ENCODE peak calls at places on chromosomes 13 and 19, in seven cellular contexts. E is uterus; F is left ventricle myocardium inferior; V is heart left ventricle; T is OCI-LY7; I is CD8-positive, alpha-beta T cell; P is thoracic aorta. M is an unnamed sample.
A peak's percentile ranks its signal among the peaks of the same experiment; 100 is the strongest.

GRCh38 chr13:81048026-81048461 is 707.1 kb upstream of the SPRY2 start:
- DNase-seq in I (no peak), T (no peak), E (no peak), F (no peak), P (no peak), V (no peak), M (no peak)

GRCh38 chr19:32287811-32288227 is 57.6 kb upstream of the ZNF507 start:
- DNase-seq in P (peak; percentile 11), F (peak; percentile 72), I (no peak), T (peak; percentile 22), V (peak; percentile 80), E (peak; percentile 62), M (peak; percentile 40)

GRCh38 chr13:52670726-52671125 is 18.1 kb downstream of the SUGT1 start:
- DNase-seq in I (no peak), F (no peak), V (no peak), P (no peak), T (no peak), E (no peak), M (no peak)

GRCh38 chr19:12723383-12723642 is 419 bp downstream of the TNPO2 start:
- DNase-seq in T (peak; percentile 38), I (no peak), F (no peak), P (no peak), V (no peak), E (no peak), M (no peak)

GRCh38 chr13:33637978-33638743 is 179.8 kb upstream of the RFC3 start:
- DNase-seq in T (no peak), V (no peak), I (no peak), E (no peak), F (no peak), P (no peak), M (no peak)

GRCh38 chr19:19537321-19538048 is 580 bp upstream of the CILP2 start:
- DNase-seq in T (no peak), E (no peak), V (no peak), I (no peak), P (no peak), F (no peak), M (peak; percentile 38)

GRCh38 chr13:31767175-31767900 is 28.0 kb downstream of the RXFP2 start:
- DNase-seq in P (no peak), T (no peak), I (no peak), E (no peak), F (no peak), V (no peak), M (no peak)

GRCh38 chr13:113564331-113565023 is 20.1 kb upstream of the TFDP1 start:
- DNase-seq in E (no peak), P (no peak), V (no peak), F (no peak), T (no peak), I (no peak), M (no peak)

GRCh38 chr19:16841391-16841926 is 12.3 kb downstream of the SIN3B start:
- DNase-seq in P (no peak), V (no peak), I (no peak), F (no peak), T (no peak), E (no peak), M (no peak)

GRCh38 chr13:28705734-28706133 is 13.0 kb downstream of the SLC46A3 start:
- DNase-seq in I (no peak), P (no peak), E (no peak), F (no peak), V (no peak), T (no peak), M (no peak)

GRCh38 chr19:2042485-2043268 is 8.4 kb downstream of the MKNK2 start:
- DNase-seq in T (no peak), E (peak; percentile 58), I (no peak), F (no peak), P (no peak), V (peak; percentile 53), M (peak; percentile 51)

GRCh38 chr19:46924874-46925547 is 64.2 kb downstream of the ARHGAP35 start:
- DNase-seq in T (peak; percentile 49), F (no peak), E (peak; percentile 43), I (no peak), V (no peak), P (no peak), M (peak; percentile 36)

GRCh38 chr19:12789098-12789903 is 2.0 kb upstream of the JUNB start:
- DNase-seq in T (no peak), E (peak; percentile 62), I (no peak), F (no peak), V (no peak), P (no peak), M (no peak)

GRCh38 chr13:72463561-72463960 is 263.9 kb downstream of the MZT1 start:
- DNase-seq in T (no peak), P (no peak), I (no peak), V (no peak), F (no peak), E (no peak), M (peak; percentile 56)

GRCh38 chr19:16520986-16521624 is 21.1 kb downstream of the CHERP start:
- DNase-seq in F (no peak), I (no peak), T (no peak), E (no peak), V (no peak), P (no peak), M (no peak)

GRCh38 chr19:48499352-48500090 is 12.1 kb downstream of the LMTK3 start:
- DNase-seq in P (no peak), V (no peak), T (no peak), E (no peak), F (no peak), I (no peak), M (no peak)

GRCh38 chr19:2798733-2799132 is 13.4 kb downstream of the THOP1 start:
- DNase-seq in T (no peak), V (peak; percentile 90), P (no peak), I (no peak), E (no peak), F (peak; percentile 78), M (no peak)

GRCh38 chr19:39193785-39194184 is 3.0 kb upstream of the NCCRP1 start:
- DNase-seq in F (no peak), P (no peak), I (no peak), T (no peak), E (no peak), V (no peak), M (no peak)

GRCh38 chr19:37309834-37310575 is 60.9 kb upstream of the ZNF527 start:
- DNase-seq in E (no peak), F (no peak), P (no peak), T (peak; percentile 42), I (no peak), V (no peak), M (no peak)

DNA sequence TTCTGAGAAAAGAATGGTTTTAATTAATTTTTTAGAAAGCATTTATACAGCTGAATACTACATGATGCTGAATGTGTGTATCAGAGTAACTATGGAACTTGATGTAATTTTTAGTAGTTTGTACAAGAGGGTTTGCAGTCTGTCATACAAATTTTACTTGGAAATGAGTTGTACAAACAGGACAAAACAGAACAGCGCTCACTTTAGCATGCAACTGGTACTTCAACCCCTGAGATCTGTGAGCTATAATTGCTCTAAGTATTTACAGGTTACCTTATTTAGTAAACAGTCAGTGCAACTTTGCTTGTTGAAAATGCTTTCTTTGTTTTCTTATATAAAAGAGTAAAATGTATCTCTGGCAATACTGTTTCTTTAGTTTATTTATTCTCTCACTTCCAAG is 719 bp downstream of the TNFRSF19 start:
- DNase-seq in I (no peak), P (no peak), T (no peak), V (no peak), E (no peak), F (no peak), M (no peak)
- TF ChIP-seq CTCF in I (no peak), P (no peak), T (no peak), V (peak; percentile 16), E (no peak), F (peak; percentile 53), M (no peak)

DNA sequence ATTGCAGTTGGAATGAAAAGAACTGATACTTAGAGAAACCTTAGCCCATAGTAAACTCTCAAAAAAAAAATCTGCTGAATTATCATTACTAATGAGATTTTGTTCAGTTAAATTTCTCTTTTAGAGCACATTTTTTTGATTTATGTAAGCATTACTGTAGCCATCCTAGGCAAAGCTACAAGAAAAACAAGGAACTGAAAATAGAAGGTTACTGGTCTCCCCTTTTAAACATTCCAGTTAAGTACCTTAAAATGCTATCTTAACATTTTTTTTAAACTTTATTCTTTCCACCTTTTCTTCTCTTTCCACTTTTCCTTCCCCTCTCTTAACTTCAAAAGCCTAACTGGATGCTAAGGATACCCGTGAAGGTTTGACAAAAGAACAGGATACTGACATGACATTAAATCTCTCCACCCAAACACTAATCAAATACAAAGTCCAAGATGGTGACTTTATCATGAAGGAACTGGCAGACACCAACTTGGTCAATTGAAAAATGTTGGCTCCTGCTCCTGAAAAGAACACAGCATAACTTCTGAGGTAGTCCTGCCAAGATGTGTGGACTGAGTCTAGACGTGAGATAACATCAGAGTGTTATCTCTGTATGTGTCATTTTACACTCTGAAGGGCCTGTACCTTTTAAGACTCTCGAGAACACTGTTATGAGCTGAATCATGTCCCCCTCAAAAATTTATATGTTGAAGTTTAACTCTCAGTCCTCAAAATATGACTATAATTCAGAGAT is 29.5 kb upstream of the SACS start:
- DNase-seq in I (no peak), V (no peak), E (no peak), F (no peak), P (no peak), T (no peak), M (no peak)
- H3K27ac ChIP-seq in I (no peak overlapping the region), V (no peak overlapping the region), E (no peak overlapping the region), F (no peak overlapping the region), P (peak overlapping the region; percentile 87), T (no peak overlapping the region), M (no peak overlapping the region)

GRCh38 chr13:46797468-46798237 is 692 bp upstream of the ESD start:
- DNase-seq in E (no peak), I (no peak), P (no peak), V (no peak), F (no peak), T (no peak), M (no peak)

GRCh38 chr13:46796129-46796514 is 839 bp downstream of the ESD start:
- DNase-seq in E (no peak), T (no peak), F (no peak), P (no peak), V (no peak), I (no peak), M (no peak)

GRCh38 chr13:46799139-46799538 is 2.2 kb upstream of the ESD start:
- DNase-seq in T (no peak), E (no peak), I (no peak), F (no peak), P (no peak), V (no peak), M (no peak)

GRCh38 chr13:46796515-46797467 is at the start of gene ESD:
- DNase-seq in V (peak; percentile 97), I (peak; percentile 74), T (peak; percentile 83), F (peak; percentile 97), E (peak; percentile 97), P (peak; percentile 93), M (peak; percentile 94)

GRCh38 chr13:46795321-46795720 is 1.6 kb downstream of the ESD start:
- DNase-seq in F (no peak), I (no peak), V (no peak), T (no peak), P (no peak), E (no peak), M (no peak)
- TF ChIP-seq CTCF in F (no peak), I (no peak), V (no peak), T (no peak), P (no peak), E (no peak), M (no peak)

DNA sequence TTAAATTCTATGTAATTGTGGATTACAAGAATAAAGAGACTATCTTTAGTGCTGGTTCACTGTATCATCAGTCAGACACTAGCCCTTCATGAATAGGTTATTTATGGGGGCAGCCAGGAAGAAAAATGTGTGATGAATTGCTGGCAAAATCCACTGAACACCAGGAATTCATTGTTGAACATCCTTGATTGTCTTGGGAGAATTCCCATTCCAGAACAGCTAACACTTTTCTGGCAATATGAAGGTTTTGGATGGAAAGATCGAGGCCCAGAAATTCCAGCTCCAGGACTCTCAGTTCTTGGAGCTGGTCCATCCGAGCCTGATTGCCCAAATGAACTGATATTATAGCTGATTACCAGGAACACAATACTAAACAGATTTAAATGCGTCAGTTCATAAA is 11.5 kb upstream of the SPART start:
- DNase-seq in E (peak; percentile 74), F (peak; percentile 56), P (no peak), I (no peak), T (no peak), V (no peak), M (peak; percentile 7)
- H3K27ac ChIP-seq in E (peak overlapping the region; percentile 62), F (peak overlapping the region; percentile 57), P (no peak overlapping the region), I (no peak overlapping the region), T (no peak overlapping the region), V (no peak overlapping the region), M (no peak overlapping the region)

M was measured in thyroid gland.